ENCODE peak calls at places on chromosome 22, in four cellular contexts. One of them, this sample, is unnamed.

GRCh38 chr22:22709719-22710445 is 65.5 kb downstream of the GGTLC2 start:
- DNase-seq in transverse colon: no peak
- DNase-seq in lower leg skin: peak
- DNase-seq in esophagus squamous epithelium: no peak
- DNase-seq in this sample: no peak

GRCh38 chr22:19383292-19383691 is 48.2 kb downstream of the HIRA start:
- DNase-seq in lower leg skin: peak
- DNase-seq in transverse colon: no peak
- DNase-seq in esophagus squamous epithelium: no peak
- DNase-seq in this sample: no peak

GRCh38 chr22:24181088-24181995 is at the start of gene SUSD2:
- DNase-seq in transverse colon: peak
- DNase-seq in lower leg skin: no peak
- DNase-seq in esophagus squamous epithelium: no peak
- DNase-seq in this sample: no peak

GRCh38 chr22:18983120-18983651 is 47.1 kb upstream of the PRODH start:
- DNase-seq in esophagus squamous epithelium: no peak
- DNase-seq in lower leg skin: peak
- DNase-seq in transverse colon: no peak
- DNase-seq in this sample: no peak

GRCh38 chr22:23696326-23696851 is 5.6 kb downstream of the RGL4 start:
- DNase-seq in transverse colon: peak
- DNase-seq in lower leg skin: peak
- DNase-seq in esophagus squamous epithelium: peak
- DNase-seq in this sample: no peak

GRCh38 chr22:18952022-18952421 is 15.9 kb upstream of the PRODH start:
- DNase-seq in esophagus squamous epithelium: no peak
- DNase-seq in transverse colon: no peak
- DNase-seq in lower leg skin: no peak
- DNase-seq in this sample: peak

GRCh38 chr22:34010259-34010658 is 90.0 kb upstream of the LARGE1 start:
- DNase-seq in esophagus squamous epithelium: no peak
- DNase-seq in transverse colon: no peak
- DNase-seq in lower leg skin: no peak
- DNase-seq in this sample: no peak

GRCh38 chr22:37716708-37717107 is 19.9 kb downstream of the TRIOBP start:
- DNase-seq in esophagus squamous epithelium: no peak
- DNase-seq in lower leg skin: no peak
- DNase-seq in transverse colon: no peak
- DNase-seq in this sample: no peak

GRCh38 chr22:24205438-24206189 is 24.3 kb downstream of the SUSD2 start:
- DNase-seq in lower leg skin: no peak
- DNase-seq in transverse colon: no peak
- DNase-seq in esophagus squamous epithelium: no peak
- DNase-seq in this sample: no peak

GRCh38 chr22:20089226-20089976 is 9.4 kb downstream of the DGCR8 start:
- DNase-seq in transverse colon: no peak
- DNase-seq in lower leg skin: no peak
- DNase-seq in esophagus squamous epithelium: no peak
- DNase-seq in this sample: no peak

GRCh38 chr22:19401483-19401882 is 30.1 kb downstream of the HIRA start:
- DNase-seq in esophagus squamous epithelium: no peak
- DNase-seq in transverse colon: no peak
- DNase-seq in lower leg skin: no peak
- DNase-seq in this sample: no peak

GRCh38 chr22:41513391-41513790 is 30.9 kb downstream of the POLR3H start:
- DNase-seq in transverse colon: no peak
- DNase-seq in lower leg skin: no peak
- DNase-seq in esophagus squamous epithelium: no peak
- DNase-seq in this sample: no peak

GRCh38 chr22:33853200-33854097 is 66.8 kb downstream of the LARGE1 start:
- DNase-seq in transverse colon: peak
- DNase-seq in lower leg skin: no peak
- DNase-seq in esophagus squamous epithelium: no peak
- DNase-seq in this sample: no peak

GRCh38 chr22:23772315-23773246 is at the start of gene MMP11:
- DNase-seq in esophagus squamous epithelium: no peak
- DNase-seq in lower leg skin: no peak
- DNase-seq in transverse colon: peak
- DNase-seq in this sample: peak

GRCh38 chr22:39292002-39292401 is 27.4 kb downstream of the RPL3 start:
- DNase-seq in esophagus squamous epithelium: no peak
- DNase-seq in lower leg skin: no peak
- DNase-seq in transverse colon: no peak
- DNase-seq in this sample: no peak

GRCh38 chr22:47804281-47804680 is 1041.8 kb downstream of the TBC1D22A start:
- DNase-seq in transverse colon: no peak
- DNase-seq in esophagus squamous epithelium: no peak
- DNase-seq in lower leg skin: peak
- DNase-seq in this sample: no peak

GRCh38 chr22:37776639-37777005 is 31.1 kb upstream of the GCAT start:
- DNase-seq in lower leg skin: no peak
- DNase-seq in transverse colon: no peak
- DNase-seq in esophagus squamous epithelium: no peak
- DNase-seq in this sample: no peak

GRCh38 chr22:32531228-32531627 is 56.6 kb downstream of the FBXO7 start:
- DNase-seq in lower leg skin: no peak
- DNase-seq in transverse colon: no peak
- DNase-seq in esophagus squamous epithelium: no peak
- DNase-seq in this sample: peak

GRCh38 chr22:39254789-39255298 is 10.1 kb upstream of the PDGFB start:
- DNase-seq in transverse colon: no peak
- DNase-seq in lower leg skin: no peak
- DNase-seq in esophagus squamous epithelium: no peak
- DNase-seq in this sample: no peak

GRCh38 chr22:19595532-19595931 is 71.3 kb upstream of the CLDN5 start:
- DNase-seq in lower leg skin: no peak
- DNase-seq in transverse colon: no peak
- DNase-seq in esophagus squamous epithelium: no peak
- DNase-seq in this sample: no peak

GRCh38 chr22:42620084-42620483 is 5.4 kb upstream of the POLDIP3 start:
- DNase-seq in lower leg skin: no peak
- DNase-seq in esophagus squamous epithelium: no peak
- DNase-seq in transverse colon: no peak
- DNase-seq in this sample: no peak

GRCh38 chr22:42623756-42624446 is 9.2 kb upstream of the POLDIP3 start:
- DNase-seq in esophagus squamous epithelium: no peak
- DNase-seq in transverse colon: peak
- DNase-seq in lower leg skin: no peak
- DNase-seq in this sample: no peak

GRCh38 chr22:42623301-42623751 is 8.6 kb upstream of the POLDIP3 start:
- DNase-seq in transverse colon: peak
- DNase-seq in esophagus squamous epithelium: no peak
- DNase-seq in lower leg skin: no peak
- DNase-seq in this sample: no peak

GRCh38 chr22:42621505-42622002 is 6.9 kb upstream of the POLDIP3 start:
- DNase-seq in transverse colon: peak
- DNase-seq in esophagus squamous epithelium: no peak
- DNase-seq in lower leg skin: peak
- DNase-seq in this sample: peak

DNA sequence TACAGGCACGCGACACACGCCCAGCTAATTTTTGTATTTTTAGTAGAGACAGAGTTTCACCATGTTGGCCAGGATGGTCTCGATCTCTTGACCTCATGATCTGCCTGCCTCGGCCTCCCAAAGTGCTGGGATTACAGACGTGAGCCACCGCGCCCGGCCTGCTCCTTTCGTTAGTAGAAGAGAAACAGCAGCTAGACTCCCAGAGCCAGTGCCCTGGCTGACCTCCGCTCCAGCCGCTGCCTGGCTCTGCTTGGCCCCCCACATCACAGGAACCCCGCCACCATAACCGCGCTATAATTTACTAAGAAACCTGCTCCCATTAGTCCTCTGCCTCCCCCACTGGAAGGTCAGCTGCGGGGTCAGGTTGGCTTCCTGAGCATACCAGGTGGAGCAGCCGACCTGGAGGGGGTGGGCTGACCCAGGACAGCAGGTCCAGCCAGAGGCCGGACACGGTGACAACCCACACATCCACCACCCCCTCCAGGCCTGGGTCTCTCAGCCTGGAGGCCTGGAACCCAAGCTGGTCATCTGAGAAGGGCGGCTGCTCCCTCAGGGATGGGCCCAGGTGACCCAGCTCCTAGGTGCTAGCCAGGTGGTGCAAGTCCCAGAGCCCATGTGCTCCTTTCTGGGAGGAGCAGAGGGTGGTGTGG is 7.5 kb upstream of the POLDIP3 start:
- DNase-seq in transverse colon: peak
- DNase-seq in esophagus squamous epithelium: no peak
- DNase-seq in lower leg skin: no peak
- DNase-seq in this sample: no peak
- TF ChIP-seq POLR2A in transverse colon: no peak
- TF ChIP-seq POLR2A in esophagus squamous epithelium: no peak
- TF ChIP-seq POLR2A in lower leg skin: no peak
- TF ChIP-seq POLR2A in this sample: no peak

DNA sequence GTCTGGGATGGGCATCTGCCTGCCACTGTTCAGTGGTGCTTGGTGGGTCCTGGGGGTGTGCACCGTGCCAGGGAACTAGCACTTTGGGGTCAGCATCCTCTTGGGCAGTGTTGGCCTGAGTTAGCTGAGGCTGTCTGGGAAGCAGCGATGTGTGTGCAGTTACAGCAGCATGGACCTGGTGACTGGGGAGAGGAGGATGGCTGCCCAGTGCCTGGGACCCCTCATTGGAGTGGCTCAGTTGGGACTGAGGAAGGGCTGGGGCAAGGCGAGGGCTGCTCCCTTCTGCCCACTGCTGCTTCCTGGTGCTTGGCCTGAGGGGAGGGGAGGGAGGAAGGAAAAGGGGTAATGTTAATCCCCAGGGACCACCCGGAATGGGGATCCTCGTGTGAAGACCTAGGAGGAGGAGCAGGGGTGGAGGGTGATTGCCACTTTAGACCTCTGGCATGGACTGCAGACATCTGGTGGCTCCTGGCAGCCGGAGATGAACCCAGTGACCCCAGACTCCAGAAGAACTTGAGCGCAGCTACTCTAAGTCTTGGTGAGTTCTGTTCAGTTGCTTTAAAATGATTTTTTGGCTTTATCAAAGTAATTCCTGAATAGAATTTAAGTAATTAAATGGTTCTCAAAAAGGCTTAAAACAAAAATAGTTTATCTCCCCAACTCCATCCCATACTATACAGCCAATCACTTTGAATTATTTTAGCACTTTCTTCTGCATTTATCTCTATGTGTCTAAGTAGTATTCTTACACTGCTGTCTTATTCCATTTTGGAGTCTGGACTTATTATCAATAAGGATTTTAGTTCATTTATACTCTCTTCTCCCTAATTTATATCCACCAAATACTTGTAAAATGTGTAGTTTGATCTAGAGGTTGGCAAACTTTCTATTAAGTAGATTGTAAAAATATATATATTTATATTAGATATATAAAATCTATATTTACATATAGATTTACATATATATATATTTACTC is 15.4 kb upstream of the TMEM191C start:
- DNase-seq in transverse colon: no peak
- DNase-seq in lower leg skin: peak
- DNase-seq in esophagus squamous epithelium: no peak
- DNase-seq in this sample: peak
- TF ChIP-seq POLR2A in transverse colon: no peak
- TF ChIP-seq POLR2A in lower leg skin: no peak
- TF ChIP-seq POLR2A in esophagus squamous epithelium: no peak
- TF ChIP-seq POLR2A in this sample: no peak

GRCh38 chr22:50676211-50676636 is 3.6 kb downstream of the SHANK3 start:
- DNase-seq in lower leg skin: peak
- DNase-seq in transverse colon: no peak
- DNase-seq in esophagus squamous epithelium: no peak
- DNase-seq in this sample: peak

GRCh38 chr22:50677493-50678217 is 5.0 kb downstream of the SHANK3 start:
- DNase-seq in lower leg skin: peak
- DNase-seq in transverse colon: no peak
- DNase-seq in esophagus squamous epithelium: no peak
- DNase-seq in this sample: no peak

GRCh38 chr22:50676661-50677492 is 4.3 kb downstream of the SHANK3 start:
- DNase-seq in transverse colon: no peak
- DNase-seq in esophagus squamous epithelium: no peak
- DNase-seq in lower leg skin: peak
- DNase-seq in this sample: peak

GRCh38 chr22:50678651-50679521 is 6.3 kb downstream of the SHANK3 start:
- DNase-seq in esophagus squamous epithelium: no peak
- DNase-seq in lower leg skin: peak
- DNase-seq in transverse colon: no peak
- DNase-seq in this sample: no peak

GRCh38 chr22:50678218-50678650 is 5.6 kb downstream of the SHANK3 start:
- DNase-seq in lower leg skin: peak
- DNase-seq in transverse colon: no peak
- DNase-seq in esophagus squamous epithelium: no peak
- DNase-seq in this sample: no peak
- TF ChIP-seq POLR2A in lower leg skin: no peak
- TF ChIP-seq POLR2A in transverse colon: no peak
- TF ChIP-seq POLR2A in esophagus squamous epithelium: no peak
- TF ChIP-seq POLR2A in this sample: no peak

GRCh38 chr22:45878901-45879551 is 97.9 kb downstream of the WNT7B start:
- DNase-seq in lower leg skin: peak
- DNase-seq in transverse colon: no peak
- DNase-seq in esophagus squamous epithelium: no peak
- DNase-seq in this sample: peak
- TF ChIP-seq POLR2A in lower leg skin: no peak
- TF ChIP-seq POLR2A in transverse colon: no peak
- TF ChIP-seq POLR2A in esophagus squamous epithelium: no peak
- TF ChIP-seq POLR2A in this sample: no peak

GRCh38 chr22:42993651-42994275 is 21.2 kb downstream of the PACSIN2 start:
- DNase-seq in transverse colon: no peak
- DNase-seq in esophagus squamous epithelium: no peak
- DNase-seq in lower leg skin: no peak
- DNase-seq in this sample: no peak

GRCh38 chr22:42994276-42994916 is 20.6 kb downstream of the PACSIN2 start:
- DNase-seq in esophagus squamous epithelium: no peak
- DNase-seq in lower leg skin: no peak
- DNase-seq in transverse colon: peak
- DNase-seq in this sample: peak

GRCh38 chr22:42992092-42992491 is 22.9 kb downstream of the PACSIN2 start:
- DNase-seq in lower leg skin: no peak
- DNase-seq in esophagus squamous epithelium: no peak
- DNase-seq in transverse colon: no peak
- DNase-seq in this sample: no peak

GRCh38 chr22:42991010-42991651 is 23.8 kb downstream of the PACSIN2 start:
- DNase-seq in esophagus squamous epithelium: no peak
- DNase-seq in lower leg skin: no peak
- DNase-seq in transverse colon: peak
- DNase-seq in this sample: peak

GRCh38 chr22:42992886-42993479 is 22.0 kb downstream of the PACSIN2 start:
- DNase-seq in transverse colon: no peak
- DNase-seq in esophagus squamous epithelium: no peak
- DNase-seq in lower leg skin: no peak
- DNase-seq in this sample: peak
- TF ChIP-seq POLR2A in transverse colon: no peak
- TF ChIP-seq POLR2A in esophagus squamous epithelium: no peak
- TF ChIP-seq POLR2A in lower leg skin: no peak
- TF ChIP-seq POLR2A in this sample: no peak

This sample was measured in suprapubic skin.